ENCODE peak calls at places on chromosome 13, in ten cellular contexts. V is HL-60, Q is astrocyte of the spinal cord, E is kidney epithelial cell, T is epithelial cell of proximal tubule, L is esophagus squamous epithelium, H is cardiac muscle cell, U is pancreas, X is AG04449, A is stomach. O is an unnamed sample.

GRCh38 chr13:55402867-55403266 is 1737.9 kb upstream of the PRR20A start:
- DNase-seq in U (no peak), T (no peak), V (no peak), X (no peak), Q (no peak), L (no peak), E (no peak), H (no peak), A (no peak), O (no peak)

GRCh38 chr13:104869501-104869900 is 1666.0 kb downstream of the EFNB2 start:
- DNase-seq in H (no peak), T (no peak), X (no peak), U (no peak), E (peak), L (no peak), A (no peak), V (peak), Q (peak), O (no peak)

GRCh38 chr13:80551650-80552497 is 210.9 kb upstream of the SPRY2 start:
- DNase-seq in V (no peak), H (no peak), Q (no peak), A (no peak), U (no peak), E (no peak), L (no peak), X (no peak), T (no peak), O (no peak)

GRCh38 chr13:34506796-34507195 is 435.3 kb upstream of the NBEA start:
- DNase-seq in L (no peak), A (no peak), Q (no peak), V (no peak), U (no peak), X (no peak), H (no peak), T (no peak), E (no peak), O (peak)

GRCh38 chr13:99367663-99368448 is 60.7 kb upstream of the GPR183 start:
- DNase-seq in L (no peak), E (no peak), T (no peak), U (no peak), A (no peak), X (no peak), V (no peak), H (no peak), Q (no peak), O (no peak)

GRCh38 chr13:105336706-105337582 is 1198.5 kb downstream of the EFNB2 start:
- DNase-seq in V (no peak), H (no peak), E (no peak), X (peak), T (no peak), A (no peak), Q (peak), L (no peak), U (no peak), O (peak)

GRCh38 chr13:74132152-74132767 is 1.9 kb downstream of the KLF12 start:
- DNase-seq in V (no peak), X (no peak), L (no peak), T (no peak), Q (no peak), U (no peak), H (no peak), E (no peak), A (no peak), O (no peak)

GRCh38 chr13:110530839-110531499 is 30.6 kb downstream of the RAB20 start:
- DNase-seq in U (no peak), V (no peak), L (no peak), Q (no peak), T (no peak), E (no peak), A (no peak), X (no peak), H (no peak), O (no peak)

GRCh38 chr13:107057028-107057427 is 489.1 kb upstream of the ARGLU1 start:
- DNase-seq in V (no peak), U (no peak), T (no peak), X (no peak), Q (no peak), H (no peak), E (no peak), A (no peak), L (no peak), O (no peak)

GRCh38 chr13:59112375-59112774 is 1051.4 kb downstream of the DIAPH3 start:
- DNase-seq in V (no peak), E (peak), L (no peak), X (peak), T (peak), A (no peak), Q (peak), U (peak), H (no peak), O (peak)

GRCh38 chr13:93922063-93922462 is 557.4 kb downstream of the DCT start:
- DNase-seq in H (no peak), T (no peak), U (no peak), E (no peak), X (no peak), V (no peak), Q (no peak), A (no peak), L (no peak), O (no peak)

GRCh38 chr13:111047326-111047725 is 67.8 kb upstream of the ARHGEF7 start:
- DNase-seq in H (no peak), X (no peak), V (no peak), E (no peak), Q (no peak), A (no peak), L (no peak), U (no peak), T (no peak), O (no peak)

GRCh38 chr13:50209646-50210045 is 194.4 kb downstream of the KCNRG start:
- DNase-seq in Q (peak), A (no peak), X (no peak), V (no peak), T (no peak), L (no peak), E (no peak), U (no peak), H (no peak), O (no peak)

GRCh38 chr13:30859326-30859725 is 46.7 kb upstream of the MEDAG start:
- DNase-seq in U (no peak), Q (peak), T (no peak), H (no peak), A (no peak), L (no peak), E (no peak), V (no peak), X (no peak), O (no peak)

GRCh38 chr13:78247362-78247761 is 328.7 kb upstream of the EDNRB start:
- DNase-seq in L (no peak), Q (no peak), E (no peak), T (no peak), U (no peak), A (no peak), V (no peak), H (no peak), X (no peak), O (no peak)

GRCh38 chr13:30850867-30851211 is 55.2 kb upstream of the MEDAG start:
- DNase-seq in Q (no peak), T (no peak), U (no peak), E (no peak), A (no peak), V (no peak), H (no peak), X (no peak), L (no peak), O (no peak)

GRCh38 chr13:113207890-113208423 is 512 bp downstream of the PCID2 start:
- DNase-seq in V (peak), H (peak), E (no peak), X (no peak), T (no peak), U (peak), Q (peak), L (no peak), A (no peak), O (peak)

GRCh38 chr13:94323746-94324408 is 155.6 kb downstream of the DCT start:
- DNase-seq in T (no peak), V (no peak), Q (no peak), U (no peak), A (no peak), H (no peak), L (no peak), X (no peak), E (no peak), O (no peak)

GRCh38 chr13:60090579-60090978 is 73.1 kb downstream of the DIAPH3 start:
- DNase-seq in E (no peak), H (no peak), X (no peak), V (no peak), A (no peak), U (no peak), Q (peak), T (peak), L (no peak), O (peak)

GRCh38 chr13:51676739-51677138 is 92.5 kb downstream of the WDFY2 start:
- DNase-seq in T (no peak), L (no peak), X (no peak), Q (no peak), H (no peak), U (no peak), A (no peak), E (no peak), V (no peak), O (no peak)

GRCh38 chr13:75901509-75901908 is 265.4 kb downstream of the LMO7 start:
- DNase-seq in E (no peak), H (no peak), Q (no peak), T (no peak), V (no peak), X (no peak), L (no peak), A (no peak), U (no peak), O (no peak)

GRCh38 chr13:44078806-44079378 is 199.2 kb downstream of the LACC1 start:
- DNase-seq in U (no peak), T (no peak), L (no peak), Q (no peak), H (no peak), A (no peak), V (no peak), X (no peak), E (no peak), O (no peak)

GRCh38 chr13:80047406-80047805 is 293.5 kb downstream of the SPRY2 start:
- DNase-seq in U (no peak), L (no peak), X (peak), E (peak), A (no peak), H (no peak), V (no peak), T (no peak), Q (peak), O (peak)

GRCh38 chr13:49679244-49679643 is 12.0 kb downstream of the EBPL start:
- DNase-seq in X (no peak), Q (peak), E (no peak), H (no peak), A (peak), T (no peak), L (no peak), V (peak), U (no peak), O (no peak)

GRCh38 chr13:35923347-35923746 is 207.8 kb downstream of the DCLK1 start:
- DNase-seq in A (no peak), V (no peak), Q (peak), E (no peak), L (no peak), X (no peak), U (no peak), T (no peak), H (no peak), O (peak)

GRCh38 chr13:95002968-95003813 is 290.8 kb upstream of the SOX21 start:
- DNase-seq in L (no peak), E (no peak), V (no peak), H (peak), A (no peak), T (no peak), X (no peak), U (no peak), Q (no peak), O (no peak)

GRCh38 chr13:45198924-45199323 is 1.9 kb downstream of the KCTD4 start:
- DNase-seq in V (no peak), E (no peak), H (no peak), X (no peak), U (no peak), T (no peak), Q (no peak), A (no peak), L (no peak), O (peak)

GRCh38 chr13:78046349-78046748 is 127.7 kb upstream of the EDNRB start:
- DNase-seq in E (no peak), A (no peak), X (no peak), T (no peak), Q (no peak), V (no peak), L (no peak), H (no peak), U (no peak), O (no peak)

GRCh38 chr13:28575200-28575599 is 80.3 kb upstream of the FLT1 start:
- DNase-seq in V (no peak), A (no peak), X (no peak), Q (no peak), U (no peak), T (no peak), L (no peak), E (no peak), H (no peak), O (no peak)

GRCh38 chr13:78589206-78589605 is 14.1 kb downstream of the POU4F1 start:
- DNase-seq in V (peak), Q (no peak), X (no peak), T (no peak), U (no peak), L (no peak), E (no peak), H (peak), A (no peak), O (no peak)

DNA sequence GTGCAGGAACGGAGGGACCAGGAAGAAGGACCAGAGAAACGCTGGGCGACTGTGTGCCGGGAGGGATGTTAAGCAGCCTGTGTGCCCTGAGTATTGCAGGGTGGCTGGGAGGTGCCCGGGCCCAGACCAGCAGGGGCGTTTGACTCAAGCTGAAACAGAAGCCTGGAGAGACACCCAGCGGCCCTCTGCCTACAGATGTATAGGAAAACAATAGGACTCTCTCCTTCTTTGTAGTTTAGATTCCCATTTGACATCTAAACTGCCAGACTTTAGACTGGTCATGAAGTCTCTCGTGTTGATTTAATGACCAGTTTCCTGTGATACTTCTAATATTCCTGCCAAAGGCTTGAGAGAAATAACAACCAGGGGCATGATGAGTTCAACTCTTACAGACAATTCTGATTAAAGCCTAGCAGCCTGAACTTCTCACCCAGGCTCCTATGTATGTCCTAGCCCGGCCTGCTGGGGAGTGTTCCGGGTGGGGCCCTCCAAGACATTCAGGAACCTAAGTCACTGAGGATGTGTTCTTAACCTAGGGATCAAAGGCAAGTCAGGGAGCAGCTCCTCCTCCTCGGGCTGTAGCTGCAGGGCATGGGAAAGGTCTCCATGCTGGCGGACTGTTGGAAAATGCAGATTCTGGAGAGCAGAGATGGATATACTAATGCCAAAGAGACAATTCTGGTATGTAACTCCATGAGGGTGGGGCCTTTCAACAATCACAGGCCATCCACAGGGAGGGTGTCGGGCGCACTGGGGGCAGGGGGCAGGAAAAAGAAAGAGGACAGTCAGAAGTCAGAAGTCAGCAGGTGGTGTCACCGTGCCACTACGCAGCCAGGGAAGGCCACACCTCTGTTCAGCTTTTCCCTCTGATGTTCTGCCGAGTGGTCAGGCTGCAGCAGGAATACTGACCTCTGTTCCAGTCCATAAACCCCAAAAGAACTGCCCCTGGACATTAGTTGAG is 131.9 kb downstream of the STARD13 start:
- DNase-seq in X (no peak), A (no peak), Q (peak), U (no peak), L (no peak), T (no peak), H (no peak), E (peak), V (no peak), O (no peak)
- TF ChIP-seq CTCF in X (no peak), A (no peak), Q (peak), U (no peak), L (no peak), T (no peak), H (peak), E (no peak), V (no peak), O (no peak)

GRCh38 chr13:42039946-42040729 is 8.3 kb upstream of the DGKH start:
- DNase-seq in E (no peak), H (peak), U (peak), A (peak), T (peak), X (no peak), Q (peak), V (peak), L (peak), O (peak)

GRCh38 chr13:42036711-42037110 is 11.7 kb upstream of the DGKH start:
- DNase-seq in A (no peak), L (no peak), X (no peak), Q (no peak), H (no peak), T (no peak), V (no peak), E (no peak), U (no peak), O (no peak)

GRCh38 chr13:42040730-42041016 is 7.8 kb upstream of the DGKH start:
- DNase-seq in V (no peak), E (no peak), X (no peak), A (no peak), U (no peak), T (no peak), Q (no peak), H (no peak), L (no peak), O (no peak)

GRCh38 chr13:42039457-42039945 is 8.9 kb upstream of the DGKH start:
- DNase-seq in L (no peak), H (no peak), A (no peak), T (no peak), Q (no peak), X (no peak), U (no peak), E (no peak), V (no peak), O (no peak)

GRCh38 chr13:42038661-42039456 is 9.6 kb upstream of the DGKH start:
- DNase-seq in H (no peak), L (no peak), X (no peak), T (no peak), Q (no peak), A (no peak), V (no peak), U (no peak), E (no peak), O (peak)
- H3K4me3 ChIP-seq in H (peak), L (no peak), X (peak), T (peak), Q (no peak), A (peak), V (no peak), U (no peak), E (no peak), O (peak)

GRCh38 chr13:61463027-61463426 is 47.4 kb upstream of the PCDH20 start:
- DNase-seq in E (no peak), A (no peak), V (no peak), U (no peak), Q (no peak), H (no peak), T (peak), X (no peak), L (no peak), O (no peak)

GRCh38 chr13:61470801-61471200 is 55.2 kb upstream of the PCDH20 start:
- DNase-seq in X (no peak), Q (no peak), A (no peak), E (no peak), L (no peak), U (no peak), T (no peak), V (no peak), H (no peak), O (no peak)

GRCh38 chr13:61466280-61466679 is 50.6 kb upstream of the PCDH20 start:
- DNase-seq in E (no peak), U (no peak), X (no peak), A (no peak), H (peak), L (no peak), T (no peak), Q (no peak), V (no peak), O (no peak)
- TF ChIP-seq CTCF in E (peak), U (no peak), X (no peak), A (no peak), H (no peak), L (no peak), T (peak), Q (no peak), V (no peak), O (no peak)

GRCh38 chr13:98220188-98220765 is 43.2 kb upstream of the RNF113B start:
- DNase-seq in Q (no peak), L (no peak), X (no peak), H (no peak), T (no peak), V (no peak), A (no peak), E (no peak), U (no peak), O (no peak)

GRCh38 chr13:98222081-98222554 is 45.0 kb upstream of the RNF113B start:
- DNase-seq in T (no peak), L (no peak), Q (peak), A (peak), U (peak), V (no peak), E (no peak), H (no peak), X (no peak), O (peak)

GRCh38 chr13:98221234-98221633 is 44.2 kb upstream of the RNF113B start:
- DNase-seq in E (no peak), V (no peak), A (no peak), U (no peak), T (no peak), X (no peak), H (no peak), L (no peak), Q (no peak), O (peak)

GRCh38 chr13:98217597-98217996 is 40.5 kb upstream of the RNF113B start:
- DNase-seq in X (no peak), Q (no peak), T (no peak), V (no peak), U (no peak), L (no peak), E (no peak), H (no peak), A (peak), O (no peak)

GRCh38 chr13:98219685-98220084 is 42.6 kb upstream of the RNF113B start:
- DNase-seq in T (no peak), X (no peak), H (no peak), V (no peak), U (no peak), L (no peak), A (no peak), Q (no peak), E (no peak), O (no peak)
- H3K4me3 ChIP-seq in T (no peak), X (no peak), H (no peak), V (no peak), U (no peak), L (no peak), A (no peak), Q (no peak), E (no peak), O (no peak)

DNA sequence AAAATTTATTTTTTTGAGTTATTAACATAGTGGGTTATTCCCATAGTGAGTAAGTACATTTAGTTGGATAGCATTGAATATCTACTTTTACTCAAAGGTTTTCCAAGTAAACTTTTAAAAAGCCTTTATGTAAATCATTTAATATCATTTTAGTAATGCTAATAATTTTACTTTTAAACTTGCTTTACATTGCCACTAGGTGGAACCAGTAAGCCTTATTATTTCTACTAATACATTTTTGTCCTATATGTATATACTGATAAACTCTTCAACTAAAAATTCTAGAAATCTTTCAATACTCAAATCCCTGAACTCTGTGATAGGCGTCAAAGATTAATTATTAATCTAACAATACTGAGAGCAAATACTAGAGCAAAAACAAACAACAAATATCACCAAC is 1709.2 kb upstream of the PCDH20 start:
- DNase-seq in H (peak), V (no peak), E (no peak), U (no peak), X (no peak), T (no peak), L (no peak), A (no peak), Q (peak), O (peak)
- TF ChIP-seq CTCF in H (peak), V (no peak), E (peak), U (no peak), X (peak), T (no peak), L (no peak), A (no peak), Q (peak), O (peak)